ENCODE peak calls at places on chromosomes 13 and 19, in four cellular contexts. W is mammary epithelial cell, Y is PC-3, P is fibroblast of lung. M is an unnamed sample.

GRCh38 chr19:51368366-51369282 is at the start of gene CLDND2:
- DNase-seq in W (no peak), Y (no peak), P (no peak), M (no peak)

GRCh38 chr13:44271915-44272341 is 101.7 kb upstream of the SERP2 start:
- DNase-seq in W (no peak), Y (no peak), P (no peak), M (no peak)

GRCh38 chr13:98900442-98900841 is 77.4 kb downstream of the DOCK9 start:
- DNase-seq in W (no peak), Y (peak; percentile 2), P (no peak), M (no peak)

GRCh38 chr13:38641164-38641948 is 45.5 kb upstream of the FREM2 start:
- DNase-seq in W (no peak), Y (peak; percentile 36), P (no peak), M (no peak)

GRCh38 chr13:27953671-27954405 is 15.3 kb downstream of the CDX2 start:
- DNase-seq in W (peak; percentile 69), Y (peak; percentile 79), P (peak; percentile 56), M (peak; percentile 55)

GRCh38 chr19:38924383-38924782 is 6.2 kb downstream of the SARS2 start:
- DNase-seq in W (no peak), Y (no peak), P (no peak), M (no peak)

GRCh38 chr13:91725646-91726045 is 327.2 kb downstream of the GPC5 start:
- DNase-seq in W (no peak), Y (no peak), P (no peak), M (no peak)

GRCh38 chr13:51856998-51857397 is 4.8 kb upstream of the CCDC70 start:
- DNase-seq in W (no peak), Y (peak; percentile 7), P (no peak), M (no peak)

GRCh38 chr19:16375157-16375935 is 50.7 kb downstream of the KLF2 start:
- DNase-seq in W (no peak), Y (no peak), P (no peak), M (no peak)

GRCh38 chr19:48644839-48645651 is 942 bp downstream of the CA11 start:
- DNase-seq in W (peak; percentile 42), Y (peak; percentile 63), P (peak; percentile 73), M (peak; percentile 65)

GRCh38 chr19:7673995-7674667 is 2.8 kb upstream of the MCEMP1 start:
- DNase-seq in W (peak; percentile 41), Y (peak; percentile 87), P (peak; percentile 78), M (peak; percentile 45)

GRCh38 chr19:1591421-1592022 is 1.1 kb downstream of the MBD3 start:
- DNase-seq in W (no peak), Y (no peak), P (no peak), M (no peak)

GRCh38 chr13:50617134-50617721 is 226.3 kb downstream of the DLEU7 start:
- DNase-seq in W (peak; percentile 90), Y (peak; percentile 87), P (peak; percentile 63), M (peak; percentile 41)

GRCh38 chr19:34578173-34578572 is 96.6 kb downstream of the WTIP start:
- DNase-seq in W (no peak), Y (no peak), P (no peak), M (no peak)

GRCh38 chr13:30341815-30342570 is 34.6 kb upstream of the KATNAL1 start:
- DNase-seq in W (peak; percentile 89), Y (peak; percentile 90), P (peak; percentile 91), M (peak; percentile 94)

GRCh38 chr19:27777726-27778125 is 1435.2 kb downstream of the UQCRFS1 start:
- DNase-seq in W (no peak), Y (no peak), P (no peak), M (no peak)

GRCh38 chr13:79541426-79542049 is 60.6 kb downstream of the NDFIP2 start:
- DNase-seq in W (peak; percentile 42), Y (peak; percentile 82), P (peak; percentile 76), M (peak; percentile 73)

GRCh38 chr13:50129065-50129922 is 114.0 kb downstream of the KCNRG start:
- DNase-seq in W (no peak), Y (no peak), P (no peak), M (no peak)

GRCh38 chr19:32104465-32105235 is 240.8 kb upstream of the ZNF507 start:
- DNase-seq in W (peak; percentile 91), Y (peak; percentile 35), P (peak; percentile 32), M (no peak)

GRCh38 chr19:42203700-42204099 is 13.8 kb downstream of the DEDD2 start:
- DNase-seq in W (no peak), Y (no peak), P (no peak), M (no peak)

GRCh38 chr19:31140717-31141116 is 208.5 kb downstream of the TSHZ3 start:
- DNase-seq in W (no peak), Y (peak; percentile 11), P (no peak), M (peak; percentile 55)

GRCh38 chr19:54465367-54466109 is 2.0 kb upstream of the LENG9 start:
- DNase-seq in W (no peak), Y (no peak), P (no peak), M (no peak)

GRCh38 chr13:103063376-103063775 is 2.8 kb downstream of the SLC10A2 start:
- DNase-seq in W (no peak), Y (no peak), P (no peak), M (no peak)

GRCh38 chr13:103062079-103062478 is 4.1 kb downstream of the SLC10A2 start:
- DNase-seq in W (no peak), Y (no peak), P (no peak), M (no peak)

GRCh38 chr13:103066079-103066880 is at the start of gene SLC10A2:
- DNase-seq in W (no peak), Y (no peak), P (no peak), M (no peak)

GRCh38 chr13:103067751-103068563 is 1.7 kb upstream of the SLC10A2 start:
- DNase-seq in W (peak; percentile 14), Y (peak; percentile 6), P (no peak), M (no peak)

DNA sequence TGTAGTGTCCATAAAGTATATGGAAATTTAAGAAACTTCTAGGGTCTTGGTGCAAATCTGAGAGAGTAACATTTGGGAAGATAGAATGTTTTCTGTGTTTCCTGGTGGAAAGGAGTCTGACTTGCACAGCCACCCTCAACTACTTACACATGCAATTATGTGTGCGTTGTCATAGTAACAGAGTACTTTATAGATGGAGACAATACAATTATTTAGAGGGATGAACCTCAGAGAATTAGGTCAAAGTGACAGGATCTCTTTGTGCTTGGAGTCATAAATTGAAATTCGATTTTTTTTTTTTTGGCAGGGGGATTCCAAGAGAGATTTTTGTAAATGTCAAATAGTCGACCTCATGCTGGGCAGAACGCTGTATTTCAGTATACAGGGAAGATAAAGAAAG is 774 bp upstream of the SLC10A2 start:
- DNase-seq in W (no peak), Y (no peak), P (no peak), M (no peak)
- H3K4me2 ChIP-seq in W (no peak overlapping the region), Y (no peak overlapping the region), P (no peak overlapping the region), M (no peak overlapping the region)

DNA sequence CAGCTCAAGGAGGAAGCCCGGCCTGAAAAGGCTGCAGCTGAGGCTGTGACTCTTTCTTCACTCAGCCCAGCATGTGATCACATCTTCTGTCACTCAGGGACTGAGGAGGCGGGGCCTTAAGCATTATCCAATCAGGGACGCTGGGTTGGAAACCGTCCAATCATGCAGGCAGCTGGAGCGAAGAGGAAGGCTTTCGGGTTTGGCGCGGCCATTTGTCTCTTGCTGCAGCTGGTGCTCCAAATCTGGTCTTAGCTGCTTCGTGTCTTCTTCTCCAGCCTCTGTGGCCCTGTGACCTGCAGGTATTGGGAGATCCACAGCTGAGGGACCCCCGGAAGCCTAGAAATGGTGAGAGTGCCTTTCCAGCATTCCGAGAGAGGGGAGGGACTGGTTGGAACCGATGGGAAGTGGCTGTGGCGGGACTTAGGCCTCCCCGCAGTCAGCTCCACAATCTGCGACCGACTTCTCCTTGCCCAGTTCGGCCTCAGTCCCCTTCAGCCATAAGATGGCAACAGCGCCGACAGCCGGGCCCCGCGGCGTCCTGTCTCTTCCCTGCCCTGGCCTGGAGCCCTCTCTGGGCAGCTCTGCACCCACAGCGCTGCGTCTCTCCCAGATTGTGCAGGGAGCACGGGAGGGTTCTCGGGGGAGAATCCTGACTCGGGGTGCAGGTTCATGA is at the start of gene ZNF90:
- DNase-seq in W (peak; percentile 96), Y (no peak), P (peak; percentile 97), M (peak; percentile 93)
- H3K4me2 ChIP-seq in W (no peak within 1 kb of the TSS), Y (no peak within 1 kb of the TSS), P (peak within 1 kb of the TSS; percentile 93), M (peak within 1 kb of the TSS; percentile 82)

GRCh38 chr19:9500796-9501195 is 2.4 kb upstream of the ZNF560 start:
- DNase-seq in W (no peak), Y (no peak), P (no peak), M (no peak)
- H3K4me2 ChIP-seq in W (no peak overlapping the region), Y (no peak overlapping the region), P (no peak overlapping the region), M (no peak overlapping the region)

DNA sequence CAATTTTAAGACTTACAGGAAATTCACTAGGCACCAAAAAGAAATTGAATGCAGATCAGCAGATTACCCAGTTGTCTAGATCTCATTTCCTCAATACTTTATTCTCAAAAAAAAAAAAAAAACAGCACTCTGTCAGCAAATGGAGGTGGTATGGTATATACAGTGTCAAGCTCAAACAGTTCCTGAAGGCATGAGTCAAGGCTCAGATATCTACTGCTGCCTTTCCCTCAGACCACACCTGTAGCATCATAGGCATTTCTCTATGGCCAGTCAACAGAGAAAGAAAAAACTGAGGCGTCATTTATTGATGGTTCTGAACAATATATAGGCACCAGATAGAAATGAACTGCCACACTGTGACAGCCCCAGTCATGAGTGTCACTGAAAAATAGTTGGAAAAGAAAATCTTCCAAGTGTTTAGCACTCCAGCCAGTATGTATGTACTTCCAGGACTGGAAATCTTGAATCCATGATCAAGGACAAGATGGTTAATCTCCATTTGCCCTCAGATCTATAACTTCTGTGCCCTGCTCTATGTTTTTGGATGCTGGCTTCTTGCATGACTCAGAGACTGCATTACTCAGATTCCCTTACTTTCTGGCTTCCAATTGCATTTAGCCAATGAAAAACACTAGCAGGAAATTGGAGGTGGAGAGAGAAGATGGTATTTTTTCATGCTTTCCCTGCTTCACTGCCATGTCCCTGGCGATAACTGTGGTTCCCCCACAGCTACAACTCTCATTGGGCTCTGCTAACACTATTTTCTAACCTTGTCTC is 8.4 kb upstream of the COG3 start:
- DNase-seq in W (peak; percentile 87), Y (peak; percentile 39), P (peak; percentile 33), M (peak; percentile 69)
- H3K4me2 ChIP-seq in W (peak overlapping the region; percentile 33), Y (no peak overlapping the region), P (no peak overlapping the region), M (peak overlapping the region; percentile 10)

GRCh38 chr13:110417537-110417908 is 110.4 kb downstream of the COL4A2 start:
- DNase-seq in W (no peak), Y (no peak), P (no peak), M (no peak)

GRCh38 chr13:110413311-110414040 is 106.4 kb downstream of the COL4A2 start:
- DNase-seq in W (no peak), Y (no peak), P (no peak), M (no peak)

GRCh38 chr13:110415669-110416068 is 108.6 kb downstream of the COL4A2 start:
- DNase-seq in W (peak; percentile 78), Y (peak; percentile 38), P (no peak), M (peak; percentile 24)

GRCh38 chr13:110414283-110414682 is 107.2 kb downstream of the COL4A2 start:
- DNase-seq in W (no peak), Y (no peak), P (no peak), M (no peak)

DNA sequence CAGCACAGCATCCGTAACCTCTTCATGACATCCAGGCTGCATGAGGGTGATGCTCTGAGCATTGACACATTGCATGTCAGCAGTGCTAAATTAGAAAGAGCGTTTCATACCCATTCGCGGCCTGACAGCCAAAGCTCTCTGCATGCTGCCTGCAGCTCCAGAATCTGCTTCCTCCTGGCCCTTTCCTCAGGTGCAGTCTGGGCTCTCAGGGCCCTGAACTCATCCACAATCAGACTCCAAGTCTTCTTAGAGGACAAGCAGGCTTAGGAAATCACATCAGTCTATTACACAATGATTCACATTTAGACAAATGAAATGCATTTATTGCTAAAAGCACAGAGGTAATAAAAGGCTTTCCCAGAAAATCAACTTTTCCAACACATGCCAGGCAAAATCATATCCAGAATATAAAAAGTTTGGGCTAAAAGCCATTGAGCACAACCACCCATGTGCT is 109.1 kb downstream of the COL4A2 start:
- DNase-seq in W (no peak), Y (no peak), P (peak; percentile 58), M (peak; percentile 29)
- H3K4me2 ChIP-seq in W (no peak overlapping the region), Y (no peak overlapping the region), P (peak overlapping the region; percentile 54), M (no peak overlapping the region)

GRCh38 chr13:109166807-109167206 is 537.4 kb downstream of the MYO16 start:
- DNase-seq in W (no peak), Y (no peak), P (peak; percentile 46), M (no peak)
- H3K4me2 ChIP-seq in W (no peak overlapping the region), Y (no peak overlapping the region), P (no peak overlapping the region), M (no peak overlapping the region)

M was measured in IMR-90.